ENCODE peak calls at places on chromosome 22, in four cellular contexts. One of them, this sample, is unnamed.

GRCh38 chr22:22098457-22099193 is 116.0 kb upstream of the TOP3B start:
- DNase-seq in A549: no peak
- DNase-seq in K562: no peak
- DNase-seq in WTC11: no peak
- DNase-seq in this sample: no peak

GRCh38 chr22:20857838-20858614 is 585 bp downstream of the PI4KA start:
- DNase-seq in A549: peak
- DNase-seq in K562: peak
- DNase-seq in WTC11: peak
- DNase-seq in this sample: peak

GRCh38 chr22:17846326-17846992 is 72.2 kb upstream of the BID start:
- DNase-seq in A549: no peak
- DNase-seq in K562: no peak
- DNase-seq in WTC11: no peak
- DNase-seq in this sample: no peak

GRCh38 chr22:38984224-38984623 is 2.1 kb downstream of the APOBEC3B start:
- DNase-seq in A549: no peak
- DNase-seq in K562: no peak
- DNase-seq in WTC11: no peak
- DNase-seq in this sample: no peak

GRCh38 chr22:18068991-18069390 is 8.8 kb upstream of the PEX26 start:
- DNase-seq in A549: no peak
- DNase-seq in K562: no peak
- DNase-seq in WTC11: no peak
- DNase-seq in this sample: no peak

GRCh38 chr22:36612458-36612857 is 83.5 kb upstream of the EIF3D start:
- DNase-seq in A549: no peak
- DNase-seq in K562: no peak
- DNase-seq in WTC11: no peak
- DNase-seq in this sample: no peak

GRCh38 chr22:49365910-49366309 is 461.8 kb downstream of the BRD1 start:
- DNase-seq in A549: no peak
- DNase-seq in K562: no peak
- DNase-seq in WTC11: no peak
- DNase-seq in this sample: no peak

GRCh38 chr22:44180706-44181032 is at the start of gene PARVG:
- DNase-seq in A549: no peak
- DNase-seq in K562: no peak
- DNase-seq in WTC11: peak
- DNase-seq in this sample: no peak

GRCh38 chr22:45757068-45757467 is 85.4 kb downstream of the ATXN10 start:
- DNase-seq in A549: no peak
- DNase-seq in K562: no peak
- DNase-seq in WTC11: peak
- DNase-seq in this sample: no peak

GRCh38 chr22:36227396-36227795 is 11.9 kb downstream of the APOL2 start:
- DNase-seq in A549: no peak
- DNase-seq in K562: no peak
- DNase-seq in WTC11: no peak
- DNase-seq in this sample: no peak

GRCh38 chr22:23893446-23893956 is 682 bp upstream of the MIF start:
- DNase-seq in A549: no peak
- DNase-seq in K562: peak
- DNase-seq in WTC11: no peak
- DNase-seq in this sample: no peak

GRCh38 chr22:26923498-26923897 is 266.1 kb downstream of the MIAT start:
- DNase-seq in A549: no peak
- DNase-seq in K562: no peak
- DNase-seq in WTC11: peak
- DNase-seq in this sample: no peak

GRCh38 chr22:23239429-23239828 is 59.1 kb downstream of the BCR start:
- DNase-seq in A549: no peak
- DNase-seq in K562: no peak
- DNase-seq in WTC11: no peak
- DNase-seq in this sample: no peak

DNA sequence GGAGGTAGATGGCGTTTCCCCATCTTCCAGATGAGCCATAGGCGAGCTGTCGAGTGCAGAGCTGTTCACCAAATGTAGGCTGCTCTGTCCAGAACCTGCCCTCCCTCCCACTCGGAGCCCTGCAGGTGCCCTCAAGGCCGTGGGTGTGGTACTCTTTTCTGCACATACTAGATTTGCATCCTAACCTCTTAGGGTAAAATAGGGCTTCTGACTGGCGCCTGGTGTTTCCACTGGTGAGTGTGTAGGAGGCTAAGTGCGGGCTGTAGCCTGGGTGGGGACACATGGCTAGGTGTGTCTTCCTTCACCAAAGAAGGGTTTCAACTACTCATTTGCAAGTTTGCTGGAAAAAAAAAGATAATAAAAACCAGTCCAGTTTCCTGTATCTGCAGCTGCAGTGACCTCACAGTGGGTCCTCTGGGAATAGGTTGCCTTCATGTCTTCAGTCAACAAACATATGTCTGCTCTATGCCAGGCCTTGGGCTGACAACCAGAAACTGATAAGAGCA is 8.5 kb downstream of the BIK start:
- DNase-seq in A549: no peak
- DNase-seq in K562: no peak
- DNase-seq in WTC11: no peak
- DNase-seq in this sample: no peak
- TF ChIP-seq NR3C1 in A549: no peak
- TF ChIP-seq NR3C1 in K562: no peak
- TF ChIP-seq NR3C1 in WTC11: no peak
- TF ChIP-seq NR3C1 in this sample: no peak

GRCh38 chr22:19554834-19555404 is 30.7 kb upstream of the CLDN5 start:
- DNase-seq in A549: peak
- DNase-seq in K562: peak
- DNase-seq in WTC11: peak
- DNase-seq in this sample: peak
- TF ChIP-seq NR3C1 in A549: no peak
- TF ChIP-seq NR3C1 in K562: no peak
- TF ChIP-seq NR3C1 in WTC11: no peak
- TF ChIP-seq NR3C1 in this sample: no peak

DNA sequence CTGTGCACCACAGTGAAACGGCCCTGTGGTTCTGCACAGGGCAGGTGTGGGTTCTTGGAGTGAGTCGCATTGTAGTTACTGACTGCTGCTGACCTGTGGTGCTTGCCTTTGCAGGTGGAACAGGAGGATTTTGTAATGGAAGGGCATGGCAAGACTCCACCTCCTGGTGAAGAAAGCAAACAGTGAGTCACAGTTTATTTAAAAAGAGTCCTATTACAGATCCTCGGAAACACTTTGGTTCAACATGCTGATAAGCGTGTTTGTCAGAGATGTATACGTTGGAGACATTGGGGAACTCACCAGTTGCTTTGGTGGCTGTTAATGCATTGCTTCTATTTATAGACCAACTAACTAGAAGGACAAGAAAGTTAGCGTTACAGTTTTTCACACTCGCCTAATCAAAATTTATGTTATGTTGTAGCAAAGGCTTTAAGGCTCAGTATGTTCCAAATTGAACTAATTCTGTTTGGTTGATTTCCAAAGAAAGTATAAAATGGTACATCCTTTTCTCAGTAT is 21.7 kb upstream of the TNRC6B start:
- DNase-seq in A549: peak
- DNase-seq in K562: peak
- DNase-seq in WTC11: peak
- DNase-seq in this sample: peak
- TF ChIP-seq NR3C1 in A549: no peak
- TF ChIP-seq NR3C1 in K562: no peak
- TF ChIP-seq NR3C1 in WTC11: no peak
- TF ChIP-seq NR3C1 in this sample: no peak

GRCh38 chr22:29734853-29735252 is 15.1 kb downstream of the CABP7 start:
- DNase-seq in A549: no peak
- DNase-seq in K562: no peak
- DNase-seq in WTC11: peak
- DNase-seq in this sample: no peak
- TF ChIP-seq NR3C1 in A549: no peak
- TF ChIP-seq NR3C1 in K562: no peak
- TF ChIP-seq NR3C1 in WTC11: no peak
- TF ChIP-seq NR3C1 in this sample: no peak

GRCh38 chr22:47031628-47031915 is 269.1 kb downstream of the TBC1D22A start:
- DNase-seq in A549: no peak
- DNase-seq in K562: no peak
- DNase-seq in WTC11: no peak
- DNase-seq in this sample: no peak
- TF ChIP-seq NR3C1 in A549: no peak
- TF ChIP-seq NR3C1 in K562: no peak
- TF ChIP-seq NR3C1 in WTC11: no peak
- TF ChIP-seq NR3C1 in this sample: no peak

DNA sequence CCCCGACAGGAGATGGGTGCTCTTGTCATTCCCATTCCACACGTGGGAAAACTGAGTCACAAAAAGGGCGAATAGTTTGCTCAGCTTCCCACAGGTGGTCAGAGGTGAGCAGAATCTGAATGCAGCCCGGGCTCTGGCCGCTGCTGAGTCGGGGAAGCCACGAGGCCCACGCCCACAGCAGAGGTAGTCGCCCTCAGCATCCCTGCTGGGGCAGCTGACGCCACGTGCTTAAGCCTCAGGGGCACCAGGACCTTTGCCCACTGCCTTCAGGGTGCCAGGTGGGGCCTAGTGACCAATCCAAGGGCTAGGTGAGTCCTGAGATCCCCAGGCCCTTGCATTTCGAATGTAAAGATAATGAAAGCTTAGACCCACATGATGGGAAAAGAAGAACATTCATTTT is 24.2 kb upstream of the ARFGAP3 start:
- DNase-seq in A549: no peak
- DNase-seq in K562: no peak
- DNase-seq in WTC11: no peak
- DNase-seq in this sample: no peak
- TF ChIP-seq NR3C1 in A549: no peak
- TF ChIP-seq NR3C1 in K562: no peak
- TF ChIP-seq NR3C1 in WTC11: no peak
- TF ChIP-seq NR3C1 in this sample: no peak

GRCh38 chr22:47781427-47782111 is 1019.1 kb downstream of the TBC1D22A start:
- DNase-seq in A549: no peak
- DNase-seq in K562: no peak
- DNase-seq in WTC11: no peak
- DNase-seq in this sample: no peak

GRCh38 chr22:47779474-47779873 is 1017.0 kb downstream of the TBC1D22A start:
- DNase-seq in A549: no peak
- DNase-seq in K562: peak
- DNase-seq in WTC11: no peak
- DNase-seq in this sample: no peak

GRCh38 chr22:47780281-47780875 is 1017.9 kb downstream of the TBC1D22A start:
- DNase-seq in A549: no peak
- DNase-seq in K562: no peak
- DNase-seq in WTC11: no peak
- DNase-seq in this sample: no peak

GRCh38 chr22:47782461-47783075 is 1020.1 kb downstream of the TBC1D22A start:
- DNase-seq in A549: no peak
- DNase-seq in K562: no peak
- DNase-seq in WTC11: no peak
- DNase-seq in this sample: no peak

DNA sequence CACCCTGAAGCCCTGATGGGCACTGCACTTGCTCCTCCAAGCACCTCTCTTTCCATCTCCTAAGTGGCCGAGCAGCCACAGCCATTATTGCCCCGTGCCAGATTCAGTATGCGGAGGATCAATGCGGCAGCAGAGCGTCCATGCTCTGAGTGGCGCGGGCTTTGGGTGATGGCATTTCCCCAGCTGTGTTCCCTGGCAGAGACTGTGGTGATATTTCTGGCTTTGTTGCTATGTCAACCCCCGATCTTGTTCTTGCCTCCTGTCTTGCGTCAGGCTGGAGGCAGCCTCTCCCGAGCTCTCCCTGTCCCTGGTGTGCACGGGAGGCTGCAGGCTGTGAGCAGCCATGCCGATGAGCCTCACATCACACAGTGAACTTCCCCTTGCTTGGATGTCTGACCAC is 1018.6 kb downstream of the TBC1D22A start:
- DNase-seq in A549: no peak
- DNase-seq in K562: no peak
- DNase-seq in WTC11: no peak
- DNase-seq in this sample: no peak
- TF ChIP-seq NR3C1 in A549: no peak
- TF ChIP-seq NR3C1 in K562: no peak
- TF ChIP-seq NR3C1 in WTC11: no peak
- TF ChIP-seq NR3C1 in this sample: no peak